ENCODE peak calls at places on chromosomes 12 and 14, in nine cellular contexts. One of them, this sample, is unnamed.

GRCh38 chr12:67161322-67161918 is 107.7 kb upstream of the CAND1 start:
- DNase-seq in hepatocyte: peak; percentile 63
- DNase-seq in neural progenitor cell: peak; percentile 29
- DNase-seq in PC-3: peak; percentile 68
- DNase-seq in thoracic aorta: no peak
- DNase-seq in spleen: no peak
- DNase-seq in uterus: no peak
- DNase-seq in A549: peak; percentile 51
- DNase-seq in transverse colon: peak; percentile 39
- DNase-seq in this sample: no peak

GRCh38 chr14:22928237-22929103 is 706 bp downstream of the PRMT5 start:
- DNase-seq in hepatocyte: no peak
- DNase-seq in neural progenitor cell: peak; percentile 9
- DNase-seq in PC-3: peak; percentile 19
- DNase-seq in thoracic aorta: no peak
- DNase-seq in spleen: no peak
- DNase-seq in uterus: no peak
- DNase-seq in A549: no peak
- DNase-seq in transverse colon: no peak
- DNase-seq in this sample: no peak

GRCh38 chr12:25236190-25236589 is 14.5 kb downstream of the KRAS start:
- DNase-seq in hepatocyte: no peak
- DNase-seq in neural progenitor cell: no peak
- DNase-seq in PC-3: no peak
- DNase-seq in thoracic aorta: no peak
- DNase-seq in spleen: no peak
- DNase-seq in uterus: no peak
- DNase-seq in A549: no peak
- DNase-seq in transverse colon: no peak
- DNase-seq in this sample: no peak

GRCh38 chr12:74791365-74791764 is 253.7 kb downstream of the ATXN7L3B start:
- DNase-seq in hepatocyte: peak; percentile 11
- DNase-seq in neural progenitor cell: no peak
- DNase-seq in PC-3: no peak
- DNase-seq in thoracic aorta: no peak
- DNase-seq in spleen: no peak
- DNase-seq in uterus: no peak
- DNase-seq in A549: no peak
- DNase-seq in transverse colon: no peak
- DNase-seq in this sample: no peak

GRCh38 chr12:88299567-88300101 is 157.5 kb downstream of the TMTC3 start:
- DNase-seq in hepatocyte: peak; percentile 3
- DNase-seq in neural progenitor cell: no peak
- DNase-seq in PC-3: peak; percentile 95
- DNase-seq in thoracic aorta: peak; percentile 16
- DNase-seq in spleen: no peak
- DNase-seq in uterus: no peak
- DNase-seq in A549: peak; percentile 96
- DNase-seq in transverse colon: no peak
- DNase-seq in this sample: no peak

GRCh38 chr14:69432364-69432763 is 33.9 kb downstream of the SLC39A9 start:
- DNase-seq in hepatocyte: no peak
- DNase-seq in neural progenitor cell: no peak
- DNase-seq in PC-3: no peak
- DNase-seq in thoracic aorta: no peak
- DNase-seq in spleen: no peak
- DNase-seq in uterus: no peak
- DNase-seq in A549: no peak
- DNase-seq in transverse colon: no peak
- DNase-seq in this sample: no peak

GRCh38 chr12:70543444-70543843 is 93.8 kb downstream of the PTPRB start:
- DNase-seq in hepatocyte: peak; percentile 59
- DNase-seq in neural progenitor cell: no peak
- DNase-seq in PC-3: peak; percentile 93
- DNase-seq in thoracic aorta: no peak
- DNase-seq in spleen: no peak
- DNase-seq in uterus: no peak
- DNase-seq in A549: peak; percentile 62
- DNase-seq in transverse colon: no peak
- DNase-seq in this sample: no peak

GRCh38 chr12:120101182-120101581 is 15.4 kb downstream of the RAB35 start:
- DNase-seq in hepatocyte: no peak
- DNase-seq in neural progenitor cell: no peak
- DNase-seq in PC-3: no peak
- DNase-seq in thoracic aorta: no peak
- DNase-seq in spleen: no peak
- DNase-seq in uterus: peak; percentile 31
- DNase-seq in A549: no peak
- DNase-seq in transverse colon: peak; percentile 37
- DNase-seq in this sample: no peak

GRCh38 chr14:26549571-26549970 is 48.3 kb downstream of the NOVA1 start:
- DNase-seq in hepatocyte: no peak
- DNase-seq in neural progenitor cell: no peak
- DNase-seq in PC-3: no peak
- DNase-seq in thoracic aorta: no peak
- DNase-seq in spleen: no peak
- DNase-seq in uterus: no peak
- DNase-seq in A549: no peak
- DNase-seq in transverse colon: no peak
- DNase-seq in this sample: no peak

GRCh38 chr14:83607682-83608081 is 1922.3 kb upstream of the FLRT2 start:
- DNase-seq in hepatocyte: no peak
- DNase-seq in neural progenitor cell: no peak
- DNase-seq in PC-3: no peak
- DNase-seq in thoracic aorta: no peak
- DNase-seq in spleen: peak; percentile 29
- DNase-seq in uterus: no peak
- DNase-seq in A549: no peak
- DNase-seq in transverse colon: no peak
- DNase-seq in this sample: no peak

GRCh38 chr14:83611906-83612305 is 1918.0 kb upstream of the FLRT2 start:
- DNase-seq in hepatocyte: no peak
- DNase-seq in neural progenitor cell: no peak
- DNase-seq in PC-3: no peak
- DNase-seq in thoracic aorta: no peak
- DNase-seq in spleen: no peak
- DNase-seq in uterus: no peak
- DNase-seq in A549: no peak
- DNase-seq in transverse colon: no peak
- DNase-seq in this sample: no peak
- TF ChIP-seq CTCF in hepatocyte: no peak
- TF ChIP-seq CTCF in neural progenitor cell: no peak
- TF ChIP-seq CTCF in PC-3: no peak
- TF ChIP-seq CTCF in thoracic aorta: no peak
- TF ChIP-seq CTCF in spleen: no peak
- TF ChIP-seq CTCF in uterus: no peak
- TF ChIP-seq CTCF in A549: no peak
- TF ChIP-seq CTCF in transverse colon: no peak
- TF ChIP-seq CTCF in this sample: no peak

GRCh38 chr12:57896139-57896436 is 45.3 kb upstream of the ATP23 start:
- DNase-seq in hepatocyte: no peak
- DNase-seq in neural progenitor cell: peak; percentile 20
- DNase-seq in PC-3: no peak
- DNase-seq in thoracic aorta: no peak
- DNase-seq in spleen: no peak
- DNase-seq in uterus: peak; percentile 54
- DNase-seq in A549: no peak
- DNase-seq in transverse colon: no peak
- DNase-seq in this sample: no peak

GRCh38 chr12:57897296-57897974 is 43.9 kb upstream of the ATP23 start:
- DNase-seq in hepatocyte: no peak
- DNase-seq in neural progenitor cell: no peak
- DNase-seq in PC-3: no peak
- DNase-seq in thoracic aorta: no peak
- DNase-seq in spleen: no peak
- DNase-seq in uterus: no peak
- DNase-seq in A549: no peak
- DNase-seq in transverse colon: no peak
- DNase-seq in this sample: no peak

GRCh38 chr12:57899010-57899662 is 42.2 kb upstream of the ATP23 start:
- DNase-seq in hepatocyte: no peak
- DNase-seq in neural progenitor cell: no peak
- DNase-seq in PC-3: peak; percentile 70
- DNase-seq in thoracic aorta: no peak
- DNase-seq in spleen: peak; percentile 92
- DNase-seq in uterus: peak; percentile 74
- DNase-seq in A549: no peak
- DNase-seq in transverse colon: peak; percentile 73
- DNase-seq in this sample: peak; percentile 65

GRCh38 chr12:57896437-57897201 is 44.7 kb upstream of the ATP23 start:
- DNase-seq in hepatocyte: peak; percentile 82
- DNase-seq in neural progenitor cell: peak; percentile 78
- DNase-seq in PC-3: no peak
- DNase-seq in thoracic aorta: no peak
- DNase-seq in spleen: peak; percentile 86
- DNase-seq in uterus: peak; percentile 84
- DNase-seq in A549: peak; percentile 51
- DNase-seq in transverse colon: peak; percentile 79
- DNase-seq in this sample: peak; percentile 66

DNA sequence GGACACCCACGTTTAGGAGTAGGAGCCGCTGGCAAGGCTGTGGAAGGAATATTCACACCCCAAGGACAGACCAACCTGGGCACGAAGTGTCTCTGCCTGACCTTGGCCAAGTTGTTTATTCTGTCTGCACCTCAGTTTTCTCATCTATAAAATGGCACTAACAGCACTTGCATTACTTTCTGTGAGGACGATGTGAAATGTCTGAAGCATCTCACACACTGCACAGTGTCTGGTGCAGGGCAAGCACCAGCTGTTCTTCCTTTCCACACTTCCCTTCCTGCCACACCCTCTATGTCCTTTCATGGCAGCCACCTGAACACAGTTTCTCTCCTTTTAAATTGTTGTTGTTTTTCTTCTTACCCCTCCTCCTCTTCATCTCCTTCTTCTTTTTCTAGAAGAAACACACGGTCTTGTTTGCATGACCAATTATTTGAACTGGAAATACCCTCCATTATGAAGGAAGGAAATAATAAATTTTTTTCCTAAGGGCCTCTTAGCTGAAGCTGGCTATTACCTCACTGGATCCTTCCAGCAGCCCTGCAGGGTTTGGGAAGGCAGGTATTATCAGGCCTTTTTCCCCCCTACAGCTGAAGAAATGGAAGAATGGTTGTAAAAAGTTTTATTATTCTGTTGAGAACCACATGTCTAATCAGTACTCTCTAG is 42.9 kb upstream of the ATP23 start:
- DNase-seq in hepatocyte: no peak
- DNase-seq in neural progenitor cell: no peak
- DNase-seq in PC-3: no peak
- DNase-seq in thoracic aorta: no peak
- DNase-seq in spleen: no peak
- DNase-seq in uterus: no peak
- DNase-seq in A549: no peak
- DNase-seq in transverse colon: peak; percentile 48
- DNase-seq in this sample: no peak
- H3K4me1 ChIP-seq in hepatocyte: peaks cover 57% of the 10 kb centered on the region
- H3K4me1 ChIP-seq in neural progenitor cell: peaks cover 45% of the 10 kb centered on the region
- H3K4me1 ChIP-seq in PC-3: peaks cover 30% of the 10 kb centered on the region
- H3K4me1 ChIP-seq in thoracic aorta: peaks cover 80% of the 10 kb centered on the region
- H3K4me1 ChIP-seq in spleen: peaks cover 65% of the 10 kb centered on the region
- H3K4me1 ChIP-seq in uterus: peaks cover 27% of the 10 kb centered on the region
- H3K4me1 ChIP-seq in A549: peaks cover 43% of the 10 kb centered on the region
- H3K4me1 ChIP-seq in transverse colon: peaks cover 55% of the 10 kb centered on the region
- H3K4me1 ChIP-seq in this sample: peaks cover 42% of the 10 kb centered on the region

GRCh38 chr12:12181516-12181915 is 85.3 kb downstream of the LRP6 start:
- DNase-seq in hepatocyte: no peak
- DNase-seq in neural progenitor cell: no peak
- DNase-seq in PC-3: peak; percentile 71
- DNase-seq in thoracic aorta: no peak
- DNase-seq in spleen: no peak
- DNase-seq in uterus: no peak
- DNase-seq in A549: no peak
- DNase-seq in transverse colon: no peak
- DNase-seq in this sample: no peak

GRCh38 chr12:12182926-12183325 is 83.9 kb downstream of the LRP6 start:
- DNase-seq in hepatocyte: no peak
- DNase-seq in neural progenitor cell: no peak
- DNase-seq in PC-3: peak; percentile 37
- DNase-seq in thoracic aorta: no peak
- DNase-seq in spleen: no peak
- DNase-seq in uterus: no peak
- DNase-seq in A549: no peak
- DNase-seq in transverse colon: no peak
- DNase-seq in this sample: no peak

GRCh38 chr12:12178545-12178944 is 88.3 kb downstream of the LRP6 start:
- DNase-seq in hepatocyte: no peak
- DNase-seq in neural progenitor cell: no peak
- DNase-seq in PC-3: no peak
- DNase-seq in thoracic aorta: no peak
- DNase-seq in spleen: no peak
- DNase-seq in uterus: no peak
- DNase-seq in A549: no peak
- DNase-seq in transverse colon: no peak
- DNase-seq in this sample: no peak

GRCh38 chr12:12180136-12180535 is 86.7 kb downstream of the LRP6 start:
- DNase-seq in hepatocyte: no peak
- DNase-seq in neural progenitor cell: no peak
- DNase-seq in PC-3: no peak
- DNase-seq in thoracic aorta: no peak
- DNase-seq in spleen: no peak
- DNase-seq in uterus: no peak
- DNase-seq in A549: no peak
- DNase-seq in transverse colon: no peak
- DNase-seq in this sample: no peak

GRCh38 chr12:12180575-12180974 is 86.3 kb downstream of the LRP6 start:
- DNase-seq in hepatocyte: no peak
- DNase-seq in neural progenitor cell: no peak
- DNase-seq in PC-3: no peak
- DNase-seq in thoracic aorta: no peak
- DNase-seq in spleen: no peak
- DNase-seq in uterus: no peak
- DNase-seq in A549: no peak
- DNase-seq in transverse colon: no peak
- DNase-seq in this sample: no peak
- H3K27ac ChIP-seq in hepatocyte: no peak overlapping the region
- H3K27ac ChIP-seq in neural progenitor cell: no peak overlapping the region
- H3K27ac ChIP-seq in PC-3: no peak overlapping the region
- H3K27ac ChIP-seq in thoracic aorta: no peak overlapping the region
- H3K27ac ChIP-seq in spleen: no peak overlapping the region
- H3K27ac ChIP-seq in uterus: peak overlapping the region; percentile 16
- H3K27ac ChIP-seq in A549: no peak overlapping the region
- H3K27ac ChIP-seq in transverse colon: no peak overlapping the region
- H3K27ac ChIP-seq in this sample: peak overlapping the region; percentile 38

DNA sequence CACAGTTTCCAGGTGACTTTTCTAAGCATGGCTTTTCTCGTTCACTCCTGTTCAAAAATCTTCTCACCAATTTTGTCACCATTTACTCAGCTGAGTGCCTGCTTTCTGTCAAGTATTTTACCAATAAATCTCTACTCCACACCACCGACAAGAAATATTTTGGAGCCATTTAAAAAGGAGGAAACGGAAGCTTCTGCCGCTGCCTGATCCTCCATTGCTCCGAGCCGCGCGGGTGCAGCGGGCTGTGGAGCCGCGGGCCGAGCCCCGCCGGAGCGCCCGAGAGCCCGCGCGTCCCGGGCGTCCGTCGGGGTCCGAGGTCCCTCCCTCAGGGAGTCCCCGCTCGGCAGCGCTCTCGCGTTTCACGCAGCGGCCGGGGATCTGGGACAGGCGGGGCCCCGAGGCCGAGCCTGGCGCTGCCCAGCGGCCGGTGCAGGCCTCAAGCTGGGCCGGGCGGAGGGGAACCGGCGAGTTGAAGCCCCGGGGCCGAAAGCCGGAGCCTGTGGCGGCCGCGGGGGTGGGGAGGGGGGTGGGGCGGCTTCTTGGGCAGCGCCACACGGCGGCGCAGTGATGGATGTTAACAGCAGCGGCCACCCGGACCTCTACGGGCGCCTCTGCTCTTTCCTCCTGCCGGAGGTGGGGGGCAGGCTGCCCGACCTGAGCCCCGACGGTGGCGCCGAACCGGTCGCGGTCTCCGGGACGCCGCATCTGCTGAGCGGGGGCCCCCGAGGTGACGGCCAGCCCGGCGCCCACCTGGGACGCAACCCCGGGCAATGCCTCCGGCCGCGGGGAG is 1.1 kb upstream of the HEBP1 start:
- DNase-seq in hepatocyte: peak; percentile 87
- DNase-seq in neural progenitor cell: peak; percentile 89
- DNase-seq in PC-3: peak; percentile 47
- DNase-seq in thoracic aorta: no peak
- DNase-seq in spleen: peak; percentile 92
- DNase-seq in uterus: peak; percentile 66
- DNase-seq in A549: peak; percentile 68
- DNase-seq in transverse colon: peak; percentile 46
- DNase-seq in this sample: no peak
- TF ChIP-seq CTCF in hepatocyte: peak; percentile 48
- TF ChIP-seq CTCF in neural progenitor cell: peak; percentile 51
- TF ChIP-seq CTCF in PC-3: peak; percentile 34
- TF ChIP-seq CTCF in thoracic aorta: peak; percentile 45
- TF ChIP-seq CTCF in spleen: peak; percentile 67
- TF ChIP-seq CTCF in uterus: peak; percentile 15
- TF ChIP-seq CTCF in A549: peak; percentile 57
- TF ChIP-seq CTCF in transverse colon: no peak
- TF ChIP-seq CTCF in this sample: no peak

This sample was measured in breast epithelium.